ENCODE peak calls at places on chromosomes 1 and 21, in six cellular contexts. Y, I, Q, A, N and B are unnamed samples.

GRCh38 chr21:34112316-34113033 is 39.1 kb downstream of the MRPS6 start:
- DNase-seq in Y (no peak), I (no peak), Q (no peak), A (no peak), N (no peak), B (no peak)

GRCh38 chr1:6801199-6801598 is 15.9 kb downstream of the CAMTA1 start:
- DNase-seq in Y (no peak), I (no peak), Q (no peak), A (no peak), N (no peak), B (no peak)

GRCh38 chr1:201309420-201309819 is 26.1 kb downstream of the PKP1 start:
- DNase-seq in Y (no peak), I (peak; percentile 78), Q (peak; percentile 70), A (peak; percentile 44), N (no peak), B (peak; percentile 41)

GRCh38 chr1:182962554-182963115 is 9.7 kb upstream of the SHCBP1L start:
- DNase-seq in Y (peak; percentile 51), I (peak; percentile 93), Q (peak; percentile 67), A (peak; percentile 53), N (peak; percentile 7), B (peak; percentile 92)

GRCh38 chr1:226779536-226779935 is 40.5 kb upstream of the ITPKB start:
- DNase-seq in Y (no peak), I (no peak), Q (no peak), A (no peak), N (no peak), B (no peak)

GRCh38 chr1:74180490-74180889 is 17.5 kb downstream of the LRRIQ3 start:
- DNase-seq in Y (no peak), I (no peak), Q (no peak), A (no peak), N (no peak), B (peak; percentile 29)

GRCh38 chr1:12851779-12852178 is 3.3 kb upstream of the HNRNPCL1 start:
- DNase-seq in Y (no peak), I (peak; percentile 22), Q (no peak), A (no peak), N (no peak), B (peak; percentile 30)

GRCh38 chr1:176595217-176595616 is 132.2 kb downstream of the PAPPA2 start:
- DNase-seq in Y (no peak), I (no peak), Q (no peak), A (no peak), N (no peak), B (no peak)

GRCh38 chr1:55278378-55278777 is 63.2 kb upstream of the USP24 start:
- DNase-seq in Y (no peak), I (no peak), Q (no peak), A (no peak), N (no peak), B (no peak)

GRCh38 chr1:43052322-43052721 is 93.7 kb upstream of the SLC2A1 start:
- DNase-seq in Y (no peak), I (no peak), Q (no peak), A (no peak), N (no peak), B (no peak)

GRCh38 chr1:204255966-204256365 is 42.2 kb upstream of the GOLT1A start:
- DNase-seq in Y (no peak), I (peak; percentile 67), Q (no peak), A (no peak), N (no peak), B (peak; percentile 46)

GRCh38 chr1:150875197-150876110 is 945 bp downstream of the ARNT start:
- DNase-seq in Y (no peak), I (peak; percentile 28), Q (no peak), A (no peak), N (no peak), B (peak; percentile 52)

GRCh38 chr1:170114916-170115315 is 30.8 kb upstream of the NTMT2 start:
- DNase-seq in Y (no peak), I (peak; percentile 57), Q (peak; percentile 14), A (no peak), N (no peak), B (peak; percentile 68)

GRCh38 chr1:165161130-165161529 is 195.4 kb downstream of the LMX1A start:
- DNase-seq in Y (peak; percentile 31), I (no peak), Q (no peak), A (no peak), N (no peak), B (no peak)

GRCh38 chr21:29335720-29336119 is 37.0 kb downstream of the BACH1 start:
- DNase-seq in Y (no peak), I (peak; percentile 73), Q (no peak), A (no peak), N (no peak), B (peak; percentile 45)

GRCh38 chr1:231966983-231967382 is 340.4 kb downstream of the DISC1 start:
- DNase-seq in Y (no peak), I (no peak), Q (no peak), A (no peak), N (no peak), B (no peak)

GRCh38 chr1:80918365-80918764 is 882.4 kb upstream of the ADGRL2 start:
- DNase-seq in Y (no peak), I (no peak), Q (no peak), A (no peak), N (no peak), B (no peak)

GRCh38 chr1:10724052-10724494 is 72.4 kb downstream of the CASZ1 start:
- DNase-seq in Y (no peak), I (peak; percentile 68), Q (no peak), A (peak; percentile 74), N (no peak), B (peak; percentile 39)

GRCh38 chr1:204791453-204792366 is 79.0 kb upstream of the NFASC start:
- DNase-seq in Y (peak; percentile 85), I (peak; percentile 53), Q (peak; percentile 84), A (peak; percentile 34), N (peak; percentile 4), B (peak; percentile 55)

GRCh38 chr1:145997156-145998023 is 1.0 kb upstream of the TXNIP start:
- DNase-seq in Y (no peak), I (peak; percentile 29), Q (peak; percentile 20), A (no peak), N (peak; percentile 51), B (no peak)